ENCODE peak calls at places on chromosome 19, in five cellular contexts. M is H1, G is mesenchymal stem cell, P is IMR-90, W is mesendoderm. X is an unnamed sample.

GRCh38 chr19:3748965-3749364 is 12.5 kb downstream of the APBA3 start:
- DNase-seq in M (no peak), G (no peak), P (no peak), W (no peak), X (no peak)

GRCh38 chr19:33064778-33065550 is at the start of gene RHPN2:
- DNase-seq in M (no peak), G (peak; percentile 78), P (peak; percentile 45), W (peak; percentile 74), X (peak; percentile 69)

GRCh38 chr19:4597975-4598671 is 38.6 kb upstream of the SEMA6B start:
- DNase-seq in M (no peak), G (peak; percentile 57), P (no peak), W (peak; percentile 70), X (peak; percentile 77)

GRCh38 chr19:15283141-15283885 is 49.0 kb downstream of the BRD4 start:
- DNase-seq in M (no peak), G (peak; percentile 55), P (peak; percentile 59), W (peak; percentile 39), X (no peak)

GRCh38 chr19:16952046-16952445 is 63.2 kb downstream of the F2RL3 start:
- DNase-seq in M (no peak), G (no peak), P (no peak), W (no peak), X (no peak)

GRCh38 chr19:40510526-40511115 is 43.8 kb downstream of the SPTBN4 start:
- DNase-seq in M (no peak), G (no peak), P (peak; percentile 13), W (no peak), X (no peak)

GRCh38 chr19:18170714-18171255 is 2.8 kb upstream of the IFI30 start:
- DNase-seq in M (no peak), G (no peak), P (no peak), W (no peak), X (no peak)

GRCh38 chr19:33306191-33306590 is 3.9 kb upstream of the CEBPA start:
- DNase-seq in M (no peak), G (no peak), P (no peak), W (no peak), X (no peak)

GRCh38 chr19:18710986-18711751 is 27.7 kb downstream of the CRTC1 start:
- DNase-seq in M (no peak), G (no peak), P (peak; percentile 78), W (no peak), X (no peak)

GRCh38 chr19:44855606-44856005 is 9.5 kb downstream of the NECTIN2 start:
- DNase-seq in M (no peak), G (no peak), P (no peak), W (no peak), X (no peak)
- H3K27ac ChIP-seq in M (no peak overlapping the region), G (no peak overlapping the region), P (no peak overlapping the region), W (no peak overlapping the region), X (no peak overlapping the region)

DNA sequence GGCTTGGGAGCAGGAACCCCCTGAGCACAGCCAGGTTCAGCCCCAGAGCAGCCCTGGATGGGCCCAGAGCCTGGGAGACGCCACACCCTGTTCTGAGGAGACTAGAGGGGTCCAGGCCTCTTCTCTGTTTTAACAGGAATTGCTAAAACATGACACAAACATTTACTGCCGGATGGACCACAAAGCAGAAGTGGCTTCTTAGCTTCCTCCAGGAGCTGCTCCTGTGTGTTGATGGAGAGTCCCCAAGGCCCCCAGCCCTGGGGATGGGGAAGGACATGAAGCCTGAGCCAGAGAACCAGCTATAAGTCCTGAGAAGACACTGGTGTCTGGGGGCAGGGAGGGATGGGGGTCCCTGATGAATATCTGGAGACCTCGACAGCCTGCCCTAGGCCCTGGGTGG is 14.6 kb downstream of the CEACAM3 start:
- DNase-seq in M (no peak), G (no peak), P (no peak), W (no peak), X (no peak)
- H2BK5ac ChIP-seq in M (no peak overlapping the region), G (no peak overlapping the region), P (no peak overlapping the region), W (no peak overlapping the region), X (no peak overlapping the region)

GRCh38 chr19:48968179-48968661 is 3.1 kb downstream of the FTL start:
- DNase-seq in M (no peak), G (peak; percentile 86), P (peak; percentile 49), W (peak; percentile 48), X (no peak)
- H3K27ac ChIP-seq in M (no peak overlapping the region), G (peak overlapping the region; percentile 18), P (no peak overlapping the region), W (no peak overlapping the region), X (no peak overlapping the region)

GRCh38 chr19:38796154-38796553 is 7.2 kb downstream of the LGALS7B start:
- DNase-seq in M (no peak), G (no peak), P (no peak), W (no peak), X (no peak)
- H2BK5ac ChIP-seq in M (no peak overlapping the region), G (no peak overlapping the region), P (no peak overlapping the region), W (no peak overlapping the region), X (no peak overlapping the region)

GRCh38 chr19:29093553-29093908 is 119.4 kb downstream of the UQCRFS1 start:
- DNase-seq in M (no peak), G (no peak), P (no peak), W (no peak), X (no peak)

GRCh38 chr19:29104605-29105241 is 108.2 kb downstream of the UQCRFS1 start:
- DNase-seq in M (no peak), G (no peak), P (no peak), W (no peak), X (no peak)

GRCh38 chr19:29098091-29098490 is 114.9 kb downstream of the UQCRFS1 start:
- DNase-seq in M (no peak), G (no peak), P (no peak), W (no peak), X (no peak)

DNA sequence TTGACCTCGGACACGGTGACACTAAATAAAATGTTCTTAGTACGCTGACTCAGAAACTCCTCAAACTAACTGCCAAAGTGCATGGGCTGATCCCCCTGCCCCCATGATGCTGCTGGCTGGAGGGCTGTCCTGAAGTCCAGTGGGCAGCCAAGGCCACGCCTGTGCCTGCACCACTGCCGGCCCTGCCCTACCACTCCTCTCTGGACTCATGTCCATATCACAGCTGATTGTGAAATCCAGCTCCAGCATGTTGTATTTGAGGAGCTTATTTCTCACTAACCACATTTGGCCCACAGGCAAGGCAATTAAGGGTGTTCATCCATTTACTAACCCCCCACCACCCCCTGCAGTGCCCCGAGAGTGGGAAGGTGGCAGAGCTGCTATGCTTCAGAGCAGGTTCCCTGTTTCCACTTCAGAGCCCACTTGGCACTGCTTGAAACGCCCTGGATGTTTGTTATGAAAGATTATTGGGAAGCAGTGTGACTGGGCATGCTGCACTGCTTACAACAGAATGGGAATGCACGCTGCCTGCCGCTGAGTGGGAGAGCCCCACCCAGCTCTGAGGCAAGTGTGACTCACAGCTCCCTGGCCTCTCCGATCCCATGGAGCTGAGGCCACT is 114.0 kb downstream of the UQCRFS1 start:
- DNase-seq in M (no peak), G (no peak), P (peak; percentile 77), W (no peak), X (no peak)
- H3K27ac ChIP-seq in M (no peak overlapping the region), G (no peak overlapping the region), P (no peak overlapping the region), W (no peak overlapping the region), X (no peak overlapping the region)